ENCODE peak calls at places on chromosomes 2 and 18, in seven cellular contexts. One of them, this sample, is unnamed.

GRCh38 chr18:28725876-28726275 is 548.9 kb upstream of the CDH2 start:
- DNase-seq in stomach: no peak
- DNase-seq in transverse colon: no peak
- DNase-seq in HepG2: no peak
- DNase-seq in K562: no peak
- DNase-seq in breast epithelium: no peak
- DNase-seq in spleen: no peak
- DNase-seq in this sample: no peak

GRCh38 chr2:106147665-106148064 is 46.4 kb downstream of the UXS1 start:
- DNase-seq in HepG2: no peak
- DNase-seq in stomach: no peak
- DNase-seq in breast epithelium: no peak
- DNase-seq in spleen: no peak
- DNase-seq in transverse colon: no peak
- DNase-seq in K562: no peak
- DNase-seq in this sample: no peak

GRCh38 chr2:174595904-174596397 is 1.7 kb downstream of the WIPF1 start:
- DNase-seq in transverse colon: no peak
- DNase-seq in HepG2: no peak
- DNase-seq in stomach: no peak
- DNase-seq in K562: no peak
- DNase-seq in spleen: no peak
- DNase-seq in breast epithelium: no peak
- DNase-seq in this sample: no peak

GRCh38 chr2:139478191-139478914 is 698.2 kb upstream of the NXPH2 start:
- DNase-seq in breast epithelium: no peak
- DNase-seq in stomach: no peak
- DNase-seq in spleen: no peak
- DNase-seq in HepG2: no peak
- DNase-seq in transverse colon: no peak
- DNase-seq in K562: no peak
- DNase-seq in this sample: no peak

GRCh38 chr2:215615829-215616226 is 180.0 kb upstream of the FN1 start:
- DNase-seq in stomach: no peak
- DNase-seq in transverse colon: no peak
- DNase-seq in spleen: no peak
- DNase-seq in HepG2: no peak
- DNase-seq in breast epithelium: no peak
- DNase-seq in K562: no peak
- DNase-seq in this sample: no peak

GRCh38 chr2:207796585-207797350 is 27.1 kb upstream of the FZD5 start:
- DNase-seq in HepG2: peak
- DNase-seq in breast epithelium: no peak
- DNase-seq in stomach: peak
- DNase-seq in spleen: no peak
- DNase-seq in K562: no peak
- DNase-seq in transverse colon: peak
- DNase-seq in this sample: no peak

GRCh38 chr2:45069711-45070664 is 60.7 kb upstream of the SIX2 start:
- DNase-seq in stomach: no peak
- DNase-seq in HepG2: no peak
- DNase-seq in transverse colon: no peak
- DNase-seq in K562: no peak
- DNase-seq in spleen: no peak
- DNase-seq in breast epithelium: no peak
- DNase-seq in this sample: no peak

GRCh38 chr18:26473721-26474120 is 74.6 kb downstream of the KCTD1 start:
- DNase-seq in spleen: no peak
- DNase-seq in transverse colon: no peak
- DNase-seq in HepG2: no peak
- DNase-seq in stomach: no peak
- DNase-seq in breast epithelium: no peak
- DNase-seq in K562: no peak
- DNase-seq in this sample: no peak

GRCh38 chr2:61675204-61675603 is 137.0 kb upstream of the XPO1 start:
- DNase-seq in stomach: no peak
- DNase-seq in breast epithelium: no peak
- DNase-seq in HepG2: no peak
- DNase-seq in transverse colon: no peak
- DNase-seq in K562: no peak
- DNase-seq in spleen: no peak
- DNase-seq in this sample: no peak

GRCh38 chr2:58127111-58127510 is 80.5 kb downstream of the VRK2 start:
- DNase-seq in HepG2: no peak
- DNase-seq in spleen: no peak
- DNase-seq in transverse colon: no peak
- DNase-seq in breast epithelium: no peak
- DNase-seq in stomach: no peak
- DNase-seq in K562: no peak
- DNase-seq in this sample: no peak

GRCh38 chr2:156864230-156864629 is 393.3 kb upstream of the GALNT5 start:
- DNase-seq in breast epithelium: no peak
- DNase-seq in K562: no peak
- DNase-seq in HepG2: no peak
- DNase-seq in stomach: no peak
- DNase-seq in spleen: no peak
- DNase-seq in transverse colon: no peak
- DNase-seq in this sample: no peak

GRCh38 chr2:64820901-64821300 is 167.2 kb upstream of the SERTAD2 start:
- DNase-seq in transverse colon: no peak
- DNase-seq in breast epithelium: no peak
- DNase-seq in stomach: no peak
- DNase-seq in spleen: no peak
- DNase-seq in K562: no peak
- DNase-seq in HepG2: no peak
- DNase-seq in this sample: no peak

GRCh38 chr2:130264501-130264900 is 66.3 kb upstream of the TUBA3E start:
- DNase-seq in HepG2: no peak
- DNase-seq in transverse colon: no peak
- DNase-seq in K562: no peak
- DNase-seq in breast epithelium: no peak
- DNase-seq in spleen: peak
- DNase-seq in stomach: no peak
- DNase-seq in this sample: no peak

GRCh38 chr2:10932345-10933151 is 20.8 kb downstream of the KCNF1 start:
- DNase-seq in spleen: peak
- DNase-seq in breast epithelium: no peak
- DNase-seq in transverse colon: no peak
- DNase-seq in K562: no peak
- DNase-seq in stomach: no peak
- DNase-seq in HepG2: no peak
- DNase-seq in this sample: no peak

GRCh38 chr2:8036366-8036765 is 645.5 kb upstream of the ID2 start:
- DNase-seq in breast epithelium: no peak
- DNase-seq in transverse colon: no peak
- DNase-seq in HepG2: no peak
- DNase-seq in spleen: no peak
- DNase-seq in K562: no peak
- DNase-seq in stomach: no peak
- DNase-seq in this sample: no peak

GRCh38 chr2:33488178-33488690 is 11.8 kb downstream of the RASGRP3 start:
- DNase-seq in breast epithelium: no peak
- DNase-seq in transverse colon: no peak
- DNase-seq in HepG2: no peak
- DNase-seq in stomach: no peak
- DNase-seq in K562: no peak
- DNase-seq in spleen: no peak
- DNase-seq in this sample: no peak

GRCh38 chr2:189673661-189674373 is 653 bp upstream of the ANKAR start:
- DNase-seq in breast epithelium: no peak
- DNase-seq in K562: no peak
- DNase-seq in stomach: no peak
- DNase-seq in transverse colon: no peak
- DNase-seq in spleen: peak
- DNase-seq in HepG2: no peak
- DNase-seq in this sample: no peak

GRCh38 chr18:27712066-27712465 is 464.9 kb downstream of the CDH2 start:
- DNase-seq in spleen: no peak
- DNase-seq in stomach: no peak
- DNase-seq in K562: no peak
- DNase-seq in HepG2: no peak
- DNase-seq in transverse colon: no peak
- DNase-seq in breast epithelium: no peak
- DNase-seq in this sample: no peak

GRCh38 chr18:7545734-7546133 is 21.4 kb upstream of the PTPRM start:
- DNase-seq in spleen: no peak
- DNase-seq in K562: no peak
- DNase-seq in breast epithelium: no peak
- DNase-seq in stomach: no peak
- DNase-seq in HepG2: no peak
- DNase-seq in transverse colon: no peak
- DNase-seq in this sample: no peak

GRCh38 chr2:74255660-74256228 is 57.3 kb downstream of the MTHFD2 start:
- DNase-seq in K562: no peak
- DNase-seq in stomach: no peak
- DNase-seq in transverse colon: no peak
- DNase-seq in HepG2: no peak
- DNase-seq in breast epithelium: no peak
- DNase-seq in spleen: no peak
- DNase-seq in this sample: no peak

GRCh38 chr2:9288681-9289338 is 82.2 kb downstream of the ASAP2 start:
- DNase-seq in K562: no peak
- DNase-seq in stomach: no peak
- DNase-seq in HepG2: no peak
- DNase-seq in breast epithelium: no peak
- DNase-seq in spleen: no peak
- DNase-seq in transverse colon: no peak
- DNase-seq in this sample: no peak

GRCh38 chr2:26352892-26353291 is 6.3 kb upstream of the ADGRF3 start:
- DNase-seq in K562: no peak
- DNase-seq in transverse colon: no peak
- DNase-seq in stomach: no peak
- DNase-seq in spleen: no peak
- DNase-seq in breast epithelium: no peak
- DNase-seq in HepG2: no peak
- DNase-seq in this sample: no peak

GRCh38 chr2:188512456-188512855 is 220.8 kb downstream of the GULP1 start:
- DNase-seq in spleen: no peak
- DNase-seq in transverse colon: no peak
- DNase-seq in stomach: no peak
- DNase-seq in breast epithelium: no peak
- DNase-seq in K562: no peak
- DNase-seq in HepG2: peak
- DNase-seq in this sample: no peak

GRCh38 chr2:98698896-98699295 is 32.0 kb downstream of the MGAT4A start:
- DNase-seq in spleen: no peak
- DNase-seq in transverse colon: no peak
- DNase-seq in stomach: no peak
- DNase-seq in breast epithelium: no peak
- DNase-seq in HepG2: no peak
- DNase-seq in K562: no peak
- DNase-seq in this sample: no peak

GRCh38 chr2:263774-264492 is at the start of gene SH3YL1:
- DNase-seq in stomach: peak
- DNase-seq in transverse colon: peak
- DNase-seq in HepG2: no peak
- DNase-seq in spleen: peak
- DNase-seq in K562: no peak
- DNase-seq in breast epithelium: peak
- DNase-seq in this sample: peak

GRCh38 chr2:23134726-23135125 is 250.3 kb upstream of the KLHL29 start:
- DNase-seq in K562: no peak
- DNase-seq in breast epithelium: no peak
- DNase-seq in stomach: no peak
- DNase-seq in spleen: no peak
- DNase-seq in HepG2: no peak
- DNase-seq in transverse colon: no peak
- DNase-seq in this sample: no peak

GRCh38 chr2:81068144-81068543 is 763.6 kb upstream of the LRRTM1 start:
- DNase-seq in HepG2: no peak
- DNase-seq in transverse colon: no peak
- DNase-seq in stomach: no peak
- DNase-seq in breast epithelium: no peak
- DNase-seq in spleen: no peak
- DNase-seq in K562: no peak
- DNase-seq in this sample: no peak

GRCh38 chr2:64470921-64471320 is 17.0 kb downstream of the LGALSL start:
- DNase-seq in HepG2: no peak
- DNase-seq in K562: no peak
- DNase-seq in transverse colon: no peak
- DNase-seq in spleen: no peak
- DNase-seq in stomach: no peak
- DNase-seq in breast epithelium: no peak
- DNase-seq in this sample: no peak

GRCh38 chr2:177271981-177272666 is 7.6 kb upstream of the NFE2L2 start:
- DNase-seq in breast epithelium: no peak
- DNase-seq in HepG2: no peak
- DNase-seq in K562: no peak
- DNase-seq in transverse colon: no peak
- DNase-seq in spleen: no peak
- DNase-seq in stomach: no peak
- DNase-seq in this sample: no peak

GRCh38 chr2:205119141-205119540 is 563.2 kb upstream of the NRP2 start:
- DNase-seq in HepG2: no peak
- DNase-seq in breast epithelium: no peak
- DNase-seq in stomach: no peak
- DNase-seq in spleen: no peak
- DNase-seq in K562: no peak
- DNase-seq in transverse colon: no peak
- DNase-seq in this sample: no peak
- TF ChIP-seq POLR2AphosphoS5 in HepG2: no peak
- TF ChIP-seq POLR2AphosphoS5 in breast epithelium: no peak
- TF ChIP-seq POLR2AphosphoS5 in stomach: no peak
- TF ChIP-seq POLR2AphosphoS5 in spleen: no peak
- TF ChIP-seq POLR2AphosphoS5 in K562: no peak
- TF ChIP-seq POLR2AphosphoS5 in transverse colon: no peak
- TF ChIP-seq POLR2AphosphoS5 in this sample: no peak

DNA sequence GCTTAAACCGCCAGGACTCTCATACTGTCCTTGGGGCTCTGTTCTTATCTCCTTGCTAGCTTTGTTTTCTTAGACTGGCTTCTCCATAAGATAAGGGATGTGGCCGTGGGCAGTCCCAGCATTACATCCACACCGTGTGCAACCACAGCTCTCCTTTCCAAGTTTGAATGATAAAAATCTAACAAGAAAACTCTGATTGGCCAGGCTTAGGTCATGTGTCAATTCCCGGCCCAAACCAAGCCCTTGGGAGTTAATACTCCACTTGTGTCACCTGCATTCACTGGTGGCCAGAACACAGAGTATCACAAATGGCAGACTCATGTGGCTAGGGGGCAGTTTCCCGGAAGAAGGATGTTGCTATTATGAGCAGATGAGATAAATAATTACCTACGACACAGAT is 43.2 kb upstream of the KDM3A start:
- DNase-seq in HepG2: no peak
- DNase-seq in transverse colon: no peak
- DNase-seq in spleen: no peak
- DNase-seq in stomach: no peak
- DNase-seq in breast epithelium: no peak
- DNase-seq in K562: peak
- DNase-seq in this sample: no peak
- TF ChIP-seq POLR2A in HepG2: no peak
- TF ChIP-seq POLR2A in transverse colon: no peak
- TF ChIP-seq POLR2A in spleen: no peak
- TF ChIP-seq POLR2A in stomach: no peak
- TF ChIP-seq POLR2A in breast epithelium: no peak
- TF ChIP-seq POLR2A in K562: no peak
- TF ChIP-seq POLR2A in this sample: no peak

GRCh38 chr2:230924470-230925341 is at the start of gene GPR55:
- DNase-seq in K562: peak
- DNase-seq in stomach: peak
- DNase-seq in HepG2: no peak
- DNase-seq in breast epithelium: peak
- DNase-seq in spleen: peak
- DNase-seq in transverse colon: peak
- DNase-seq in this sample: peak
- TF ChIP-seq POLR2AphosphoS5 in K562: no peak
- TF ChIP-seq POLR2AphosphoS5 in stomach: no peak
- TF ChIP-seq POLR2AphosphoS5 in HepG2: no peak
- TF ChIP-seq POLR2AphosphoS5 in breast epithelium: no peak
- TF ChIP-seq POLR2AphosphoS5 in spleen: peak
- TF ChIP-seq POLR2AphosphoS5 in transverse colon: no peak
- TF ChIP-seq POLR2AphosphoS5 in this sample: peak

GRCh38 chr2:68251187-68251854 is 1.0 kb downstream of the PPP3R1 start:
- DNase-seq in transverse colon: peak
- DNase-seq in stomach: peak
- DNase-seq in breast epithelium: peak
- DNase-seq in K562: peak
- DNase-seq in HepG2: peak
- DNase-seq in spleen: peak
- DNase-seq in this sample: peak
- TF ChIP-seq POLR2A in transverse colon: peak
- TF ChIP-seq POLR2A in stomach: no peak
- TF ChIP-seq POLR2A in breast epithelium: no peak
- TF ChIP-seq POLR2A in K562: peak
- TF ChIP-seq POLR2A in HepG2: no peak
- TF ChIP-seq POLR2A in spleen: no peak
- TF ChIP-seq POLR2A in this sample: peak